ENCODE peak calls at places on chromosomes 11 and 22, in seven cellular contexts. S, Q, W, N, U, C and B are unnamed samples.

GRCh38 chr11:3989251-3989650 is 105.3 kb upstream of the RRM1 start:
- DNase-seq in S (no peak), Q (no peak), W (no peak), N (no peak), U (no peak), C (no peak), B (no peak)

GRCh38 chr22:19523240-19524169 is 705 bp downstream of the CLDN5 start:
- DNase-seq in S (no peak), Q (no peak), W (no peak), N (peak; percentile 45), U (no peak), C (peak; percentile 36), B (no peak)

GRCh38 chr11:122167100-122167499 is 51.1 kb upstream of the BLID start:
- DNase-seq in S (no peak), Q (no peak), W (no peak), N (peak; percentile 40), U (no peak), C (no peak), B (no peak)

GRCh38 chr22:36569999-36570398 is 41.0 kb upstream of the EIF3D start:
- DNase-seq in S (peak; percentile 32), Q (no peak), W (no peak), N (peak; percentile 57), U (peak; percentile 63), C (peak; percentile 77), B (no peak)

GRCh38 chr11:32902089-32902665 is 9.6 kb downstream of the QSER1 start:
- DNase-seq in S (no peak), Q (no peak), W (no peak), N (no peak), U (no peak), C (no peak), B (no peak)

GRCh38 chr22:22555596-22555995 is 3.5 kb downstream of the PRAME start:
- DNase-seq in S (no peak), Q (no peak), W (no peak), N (no peak), U (no peak), C (peak; percentile 17), B (no peak)

GRCh38 chr11:2212411-2213251 is 41.0 kb upstream of the TH start:
- DNase-seq in S (no peak), Q (peak; percentile 4), W (no peak), N (no peak), U (no peak), C (no peak), B (peak; percentile 9)

GRCh38 chr11:9004310-9004945 is 627 bp upstream of the NRIP3 start:
- DNase-seq in S (no peak), Q (no peak), W (no peak), N (peak; percentile 16), U (no peak), C (peak; percentile 34), B (no peak)